ENCODE peak calls at places on chromosomes 6 and 20, in eight cellular contexts. K is neural progenitor cell; Y is GM04503; D is transverse colon; W is substantia nigra; B is sciatic nerve; L is HTR-8/SVneo; H is naive thymus-derived CD8-positive, alpha-beta T cell. Q is an unnamed sample.

GRCh38 chr6:164561656-164562055 is 747.7 kb downstream of the C6orf118 start:
- DNase-seq in H (no peak), D (no peak), B (no peak), K (no peak), W (no peak), Y (no peak), L (no peak), Q (no peak)

GRCh38 chr20:53692465-53693067 is 98.9 kb upstream of the ZNF217 start:
- DNase-seq in W (no peak), Y (peak; percentile 97), D (peak; percentile 26), B (no peak), L (no peak), H (no peak), K (no peak), Q (peak; percentile 89)

GRCh38 chr6:158506577-158506976 is 53.3 kb upstream of the TMEM181 start:
- DNase-seq in H (no peak), Y (no peak), B (no peak), K (peak; percentile 81), L (peak; percentile 26), D (no peak), W (no peak), Q (no peak)

GRCh38 chr20:13765868-13766416 is 18.8 kb downstream of the ESF1 start:
- DNase-seq in L (no peak), B (no peak), Y (no peak), W (no peak), D (no peak), K (no peak), H (no peak), Q (no peak)

GRCh38 chr6:158517581-158517980 is 42.3 kb upstream of the TMEM181 start:
- DNase-seq in L (no peak), D (no peak), W (no peak), B (no peak), Y (no peak), H (no peak), K (no peak), Q (peak; percentile 34)

GRCh38 chr6:38871745-38872568 is 156.8 kb downstream of the DNAH8 start:
- DNase-seq in B (peak; percentile 67), H (peak; percentile 67), D (peak; percentile 47), W (peak; percentile 33), K (peak; percentile 77), L (peak; percentile 50), Y (peak; percentile 3), Q (no peak)

GRCh38 chr6:22343864-22344263 is 47.0 kb upstream of the PRL start:
- DNase-seq in B (no peak), W (no peak), H (no peak), L (no peak), K (no peak), Y (no peak), D (no peak), Q (no peak)

GRCh38 chr6:137241481-137242011 is 22.4 kb upstream of the IFNGR1 start:
- DNase-seq in K (no peak), W (no peak), L (no peak), H (no peak), D (no peak), Y (no peak), B (no peak), Q (no peak)

GRCh38 chr6:106194949-106195919 is 109.1 kb downstream of the PRDM1 start:
- DNase-seq in B (no peak), L (no peak), K (no peak), H (peak; percentile 49), Y (peak; percentile 19), W (no peak), D (no peak), Q (no peak)

GRCh38 chr20:58433759-58434158 is 44.7 kb downstream of the VAPB start:
- DNase-seq in H (no peak), B (no peak), D (no peak), K (no peak), Y (peak; percentile 31), L (peak; percentile 84), W (no peak), Q (no peak)

GRCh38 chr20:35489717-35490116 is 34.3 kb downstream of the CEP250 start:
- DNase-seq in D (no peak), W (no peak), Y (no peak), K (no peak), H (no peak), B (no peak), L (no peak), Q (no peak)

GRCh38 chr6:96837138-96837971 is at the start of gene GPR63:
- DNase-seq in L (peak; percentile 60), B (peak; percentile 71), H (peak; percentile 39), D (peak; percentile 82), Y (peak; percentile 11), W (peak; percentile 39), K (peak; percentile 90), Q (peak; percentile 89)

GRCh38 chr6:163416380-163416629 is 1.8 kb downstream of the QKI start:
- DNase-seq in L (no peak), D (no peak), H (peak; percentile 47), W (no peak), K (no peak), B (no peak), Y (no peak), Q (no peak)

GRCh38 chr6:126153661-126154060 is 167.3 kb downstream of the TRMT11 start:
- DNase-seq in H (no peak), D (no peak), Y (no peak), L (no peak), B (no peak), K (no peak), W (no peak), Q (no peak)

GRCh38 chr6:168450921-168451320 is 9.9 kb downstream of the SMOC2 start:
- DNase-seq in D (no peak), H (no peak), L (no peak), Y (no peak), B (no peak), K (no peak), W (no peak), Q (no peak)

GRCh38 chr20:14062786-14063185 is 67.5 kb downstream of the MACROD2 start:
- DNase-seq in B (no peak), Y (no peak), L (no peak), D (no peak), K (no peak), H (no peak), W (no peak), Q (no peak)

GRCh38 chr20:59300341-59301081 is at the start of gene EDN3:
- DNase-seq in Y (no peak), L (no peak), B (no peak), D (peak; percentile 60), H (no peak), W (no peak), K (peak; percentile 54), Q (no peak)

GRCh38 chr6:33694401-33694931 is 17.0 kb downstream of the UQCC2 start:
- DNase-seq in K (no peak), Y (no peak), W (no peak), D (no peak), H (peak; percentile 48), L (peak; percentile 55), B (no peak), Q (no peak)

GRCh38 chr6:125524356-125524755 is 222.6 kb upstream of the HDDC2 start:
- DNase-seq in Y (no peak), B (no peak), K (peak; percentile 23), H (no peak), D (no peak), L (no peak), W (no peak), Q (no peak)

GRCh38 chr20:58542411-58543095 is 27.4 kb upstream of the APCDD1L start:
- DNase-seq in K (no peak), B (no peak), D (no peak), H (no peak), W (no peak), L (peak; percentile 74), Y (no peak), Q (no peak)

GRCh38 chr6:92756912-92757311 is 662.4 kb downstream of the EPHA7 start:
- DNase-seq in L (no peak), W (no peak), B (no peak), D (no peak), K (no peak), Y (no peak), H (no peak), Q (no peak)

GRCh38 chr6:27214126-27214601 is 33.3 kb upstream of the PRSS16 start:
- DNase-seq in Y (no peak), B (no peak), K (no peak), L (no peak), H (no peak), D (no peak), W (no peak), Q (no peak)

GRCh38 chr20:24378651-24379050 is 90.8 kb upstream of the SYNDIG1 start:
- DNase-seq in B (no peak), Y (no peak), L (no peak), H (no peak), W (no peak), K (no peak), D (no peak), Q (no peak)

GRCh38 chr20:62104791-62105345 is 17.4 kb upstream of the LSM14B start:
- DNase-seq in W (no peak), D (peak; percentile 41), K (no peak), B (no peak), Y (peak; percentile 35), H (no peak), L (no peak), Q (no peak)

GRCh38 chr6:2224847-2225382 is 20.5 kb downstream of the GMDS start:
- DNase-seq in K (no peak), L (no peak), B (no peak), H (no peak), D (no peak), W (no peak), Y (no peak), Q (no peak)

GRCh38 chr20:42531675-42531985 is 658.1 kb downstream of the PTPRT start:
- DNase-seq in B (no peak), K (peak; percentile 10), W (no peak), L (no peak), D (no peak), H (no peak), Y (no peak), Q (no peak)

GRCh38 chr20:48725589-48725991 is 102.2 kb downstream of the PREX1 start:
- DNase-seq in B (no peak), L (peak; percentile 84), H (no peak), W (no peak), Y (no peak), K (no peak), D (no peak), Q (no peak)

GRCh38 chr6:134175532-134176282 is 123.3 kb upstream of the SLC2A12 start:
- DNase-seq in K (peak; percentile 82), W (peak; percentile 66), H (no peak), B (peak; percentile 82), D (peak; percentile 63), Y (no peak), L (no peak), Q (peak; percentile 95)

GRCh38 chr20:3808141-3808479 is 12.0 kb downstream of the CDC25B start:
- DNase-seq in H (no peak), K (no peak), L (peak; percentile 83), B (peak; percentile 92), Y (peak; percentile 81), D (peak; percentile 89), W (peak; percentile 50), Q (peak; percentile 93)

GRCh38 chr20:36465109-36466080 is 75.9 kb upstream of the MYL9 start:
- DNase-seq in H (no peak), Y (peak; percentile 79), K (peak; percentile 53), L (peak; percentile 83), D (peak; percentile 62), B (no peak), W (no peak), Q (peak; percentile 91)

GRCh38 chr6:126127662-126128061 is 141.3 kb downstream of the TRMT11 start:
- DNase-seq in H (no peak), B (no peak), D (no peak), K (peak; percentile 54), L (no peak), Y (no peak), W (no peak), Q (no peak)

GRCh38 chr6:87944541-87944954 is 103.1 kb upstream of the SPACA1 start:
- DNase-seq in K (peak; percentile 49), B (peak; percentile 73), W (peak; percentile 4), H (no peak), Y (peak; percentile 39), D (peak; percentile 22), L (peak; percentile 51), Q (peak; percentile 92)

Q was measured in posterior vena cava.